ENCODE peak calls at places on chromosomes 1 and 21, in five cellular contexts. A is brain microvascular endothelial cell, Y is uterus, S is heart right ventricle, N is thoracic aorta. Z is an unnamed sample.

GRCh38 chr1:90671251-90671650 is 45.9 kb downstream of the BARHL2 start:
- DNase-seq in A (no peak), Y (no peak), S (no peak), N (no peak), Z (no peak)

GRCh38 chr1:155050560-155051341 is at the start of gene ADAM15:
- DNase-seq in A (peak), Y (peak), S (peak), N (no peak), Z (peak)

GRCh38 chr1:72037745-72038343 is 244.5 kb downstream of the NEGR1 start:
- DNase-seq in A (peak), Y (no peak), S (no peak), N (no peak), Z (no peak)

GRCh38 chr1:244779410-244779809 is 56.0 kb upstream of the COX20 start:
- DNase-seq in A (no peak), Y (no peak), S (no peak), N (no peak), Z (no peak)

GRCh38 chr1:168202941-168203654 is 22.7 kb upstream of the SFT2D2 start:
- DNase-seq in A (peak), Y (no peak), S (no peak), N (no peak), Z (no peak)

GRCh38 chr1:64163972-64164371 is 39.5 kb upstream of the UBE2U start:
- DNase-seq in A (no peak), Y (no peak), S (no peak), N (no peak), Z (no peak)

GRCh38 chr1:242004751-242005495 is 6.0 kb upstream of the MAP1LC3C start:
- DNase-seq in A (no peak), Y (no peak), S (no peak), N (no peak), Z (no peak)

GRCh38 chr21:42759594-42759927 is 106.1 kb downstream of the PDE9A start:
- DNase-seq in A (no peak), Y (no peak), S (no peak), N (no peak), Z (no peak)

GRCh38 chr1:63810936-63811335 is 37.1 kb downstream of the ROR1 start:
- DNase-seq in A (no peak), Y (no peak), S (no peak), N (no peak), Z (no peak)

GRCh38 chr1:61050541-61051454 is 31.6 kb upstream of the NFIA start:
- DNase-seq in A (no peak), Y (no peak), S (peak), N (no peak), Z (no peak)

GRCh38 chr1:213127074-213127473 is 76.0 kb downstream of the RPS6KC1 start:
- DNase-seq in A (peak), Y (no peak), S (no peak), N (no peak), Z (no peak)

GRCh38 chr1:24929091-24929875 is 793 bp downstream of the RUNX3 start:
- DNase-seq in A (no peak), Y (no peak), S (no peak), N (no peak), Z (no peak)

GRCh38 chr1:84998642-84999280 is 1.8 kb upstream of the MCOLN2 start:
- DNase-seq in A (no peak), Y (no peak), S (no peak), N (no peak), Z (no peak)

GRCh38 chr1:115746021-115746690 is 22.4 kb downstream of the CASQ2 start:
- DNase-seq in A (no peak), Y (no peak), S (no peak), N (no peak), Z (no peak)

GRCh38 chr1:246592695-246593094 is 26.4 kb downstream of the CNST start:
- DNase-seq in A (peak), Y (no peak), S (no peak), N (no peak), Z (no peak)

GRCh38 chr1:156642265-156643185 is 608 bp downstream of the BCAN start:
- DNase-seq in A (no peak), Y (no peak), S (no peak), N (no peak), Z (no peak)

GRCh38 chr1:114032271-114033218 is 53.3 kb downstream of the OLFML3 start:
- DNase-seq in A (peak), Y (no peak), S (no peak), N (no peak), Z (no peak)

GRCh38 chr1:234330843-234331215 is 42.4 kb upstream of the COA6 start:
- DNase-seq in A (no peak), Y (no peak), S (no peak), N (no peak), Z (no peak)

GRCh38 chr1:214008791-214009612 is 21.2 kb downstream of the PROX1 start:
- DNase-seq in A (no peak), Y (no peak), S (no peak), N (no peak), Z (no peak)

GRCh38 chr21:34912022-34912933 is 136.8 kb downstream of the RUNX1 start:
- DNase-seq in A (no peak), Y (no peak), S (no peak), N (no peak), Z (no peak)

GRCh38 chr1:20700636-20701215 is 17.1 kb downstream of the KIF17 start:
- DNase-seq in A (no peak), Y (no peak), S (no peak), N (no peak), Z (no peak)

GRCh38 chr1:43671193-43671592 is 21.2 kb downstream of the KDM4A start:
- DNase-seq in A (no peak), Y (peak), S (peak), N (no peak), Z (no peak)

GRCh38 chr1:7476861-7477534 is 294.1 kb upstream of the VAMP3 start:
- DNase-seq in A (no peak), Y (peak), S (no peak), N (no peak), Z (no peak)

GRCh38 chr21:40936151-40936550 is 89.2 kb upstream of the DSCAM start:
- DNase-seq in A (no peak), Y (no peak), S (no peak), N (no peak), Z (no peak)

GRCh38 chr1:217586586-217586985 is 44.3 kb downstream of the GPATCH2 start:
- DNase-seq in A (no peak), Y (no peak), S (no peak), N (no peak), Z (no peak)

GRCh38 chr1:217955723-217956122 is 324.6 kb downstream of the SPATA17 start:
- DNase-seq in A (no peak), Y (no peak), S (no peak), N (no peak), Z (no peak)

GRCh38 chr1:154641534-154641933 is 33.5 kb upstream of the ADAR start:
- DNase-seq in A (no peak), Y (no peak), S (no peak), N (no peak), Z (no peak)

GRCh38 chr1:1281533-1282321 is 1.5 kb downstream of the SCNN1D start:
- DNase-seq in A (peak), Y (no peak), S (peak), N (no peak), Z (no peak)

GRCh38 chr1:206709772-206710456 is 25.2 kb downstream of the MAPKAPK2 start:
- DNase-seq in A (peak), Y (no peak), S (no peak), N (no peak), Z (no peak)

GRCh38 chr1:69648486-69648885 is 80.8 kb downstream of the LRRC7 start:
- DNase-seq in A (peak), Y (no peak), S (no peak), N (no peak), Z (no peak)

GRCh38 chr1:156073110-156073693 is 9.1 kb downstream of the MEX3A start:
- DNase-seq in A (no peak), Y (no peak), S (no peak), N (no peak), Z (no peak)

GRCh38 chr1:51214615-51215131 is 21.4 kb upstream of the RNF11 start:
- DNase-seq in A (peak), Y (no peak), S (no peak), N (no peak), Z (no peak)

GRCh38 chr1:245752551-245752950 is 597.8 kb downstream of the KIF26B start:
- DNase-seq in A (no peak), Y (no peak), S (no peak), N (no peak), Z (no peak)

GRCh38 chr21:26437326-26438009 is 135.6 kb downstream of the CYYR1 start:
- DNase-seq in A (no peak), Y (no peak), S (no peak), N (no peak), Z (no peak)

GRCh38 chr1:217311766-217312165 is 319.1 kb downstream of the GPATCH2 start:
- DNase-seq in A (peak), Y (no peak), S (no peak), N (no peak), Z (no peak)

GRCh38 chr1:20551945-20552727 is at the start of gene FAM43B:
- DNase-seq in A (no peak), Y (peak), S (peak), N (no peak), Z (no peak)

GRCh38 chr1:170426596-170426995 is 105.4 kb upstream of the GORAB start:
- DNase-seq in A (no peak), Y (no peak), S (no peak), N (no peak), Z (no peak)

GRCh38 chr1:96387785-96388184 is 333.8 kb upstream of the PTBP2 start:
- DNase-seq in A (no peak), Y (no peak), S (no peak), N (no peak), Z (no peak)

GRCh38 chr1:10692401-10693021 is 103.9 kb downstream of the CASZ1 start:
- DNase-seq in A (no peak), Y (no peak), S (no peak), N (no peak), Z (no peak)

GRCh38 chr1:199762567-199762966 is 264.9 kb upstream of the NR5A2 start:
- DNase-seq in A (no peak), Y (no peak), S (no peak), N (no peak), Z (no peak)

GRCh38 chr1:30744060-30744756 is 13.4 kb downstream of the LAPTM5 start:
- DNase-seq in A (no peak), Y (no peak), S (no peak), N (no peak), Z (no peak)

GRCh38 chr1:30745156-30745833 is 12.3 kb downstream of the LAPTM5 start:
- DNase-seq in A (no peak), Y (no peak), S (no peak), N (no peak), Z (no peak)

GRCh38 chr1:30742300-30742962 is 15.1 kb downstream of the LAPTM5 start:
- DNase-seq in A (no peak), Y (no peak), S (no peak), N (no peak), Z (no peak)

GRCh38 chr1:30742963-30743559 is 14.5 kb downstream of the LAPTM5 start:
- DNase-seq in A (no peak), Y (no peak), S (no peak), N (no peak), Z (no peak)

GRCh38 chr1:30743584-30744059 is 14.0 kb downstream of the LAPTM5 start:
- DNase-seq in A (no peak), Y (no peak), S (no peak), N (no peak), Z (no peak)
- H3K4me3 ChIP-seq in A (no peak), Y (no peak), S (no peak), N (no peak), Z (no peak)

GRCh38 chr1:147541672-147542548 is 609 bp downstream of the BCL9 start:
- DNase-seq in A (peak), Y (peak), S (peak), N (peak), Z (no peak)

GRCh38 chr1:147539122-147539575 is 2.2 kb upstream of the BCL9 start:
- DNase-seq in A (peak), Y (peak), S (no peak), N (no peak), Z (no peak)

GRCh38 chr1:147545133-147545532 is 3.8 kb downstream of the BCL9 start:
- DNase-seq in A (peak), Y (peak), S (no peak), N (no peak), Z (no peak)

GRCh38 chr1:147547065-147547464 is 5.8 kb downstream of the BCL9 start:
- DNase-seq in A (no peak), Y (no peak), S (no peak), N (no peak), Z (no peak)

GRCh38 chr1:147542549-147542857 is 1.2 kb downstream of the BCL9 start:
- DNase-seq in A (no peak), Y (no peak), S (no peak), N (no peak), Z (no peak)
- H3K4me3 ChIP-seq in A (peak), Y (peak), S (peak), N (peak), Z (peak)

GRCh38 chr1:40314721-40315238 is 2.3 kb downstream of the COL9A2 start:
- DNase-seq in A (no peak), Y (no peak), S (no peak), N (no peak), Z (peak)
- H3K4me3 ChIP-seq in A (peak), Y (peak), S (peak), N (peak), Z (peak)

GRCh38 chr1:160672118-160672517 is 25.3 kb upstream of the SLAMF1 start:
- DNase-seq in A (no peak), Y (no peak), S (no peak), N (no peak), Z (no peak)
- H3K4me3 ChIP-seq in A (no peak), Y (no peak), S (no peak), N (no peak), Z (no peak)

GRCh38 chr1:23618586-23619083 is 59.3 kb upstream of the ID3 start:
- DNase-seq in A (no peak), Y (no peak), S (no peak), N (no peak), Z (no peak)
- H3K4me3 ChIP-seq in A (no peak), Y (no peak), S (no peak), N (no peak), Z (no peak)